ENCODE peak calls at places on chromosomes 11 and 22, in six cellular contexts. H is aorta, N is Peyer's patch, U is stomach, C is coronary artery, X is tibial nerve. E is an unnamed sample.

GRCh38 chr11:20964985-20965384 is 295.6 kb downstream of the NELL1 start:
- DNase-seq in H (no peak), N (no peak), U (no peak), C (no peak), X (no peak), E (no peak)

GRCh38 chr11:70423523-70424505 is 25.5 kb downstream of the CTTN start:
- DNase-seq in H (no peak), N (no peak), U (no peak), C (no peak), X (no peak), E (no peak)

GRCh38 chr11:75174781-75175370 is 24.0 kb downstream of the SLCO2B1 start:
- DNase-seq in H (no peak), N (no peak), U (no peak), C (no peak), X (peak), E (no peak)

GRCh38 chr22:48984639-48985038 is 843.0 kb downstream of the BRD1 start:
- DNase-seq in H (peak), N (no peak), U (no peak), C (no peak), X (no peak), E (no peak)

GRCh38 chr11:83070044-83070877 is 1.4 kb downstream of the RAB30 start:
- DNase-seq in H (no peak), N (no peak), U (no peak), C (no peak), X (no peak), E (no peak)

GRCh38 chr22:42065408-42066132 is 5.0 kb downstream of the NAGA start:
- DNase-seq in H (no peak), N (no peak), U (no peak), C (no peak), X (no peak), E (no peak)

GRCh38 chr11:129375731-129376657 is at the start of gene BARX2:
- DNase-seq in H (no peak), N (peak), U (peak), C (no peak), X (no peak), E (no peak)

GRCh38 chr11:92750794-92751193 is 218.7 kb upstream of the MTNR1B start:
- DNase-seq in H (no peak), N (no peak), U (no peak), C (no peak), X (no peak), E (no peak)

GRCh38 chr11:57903441-57904123 is 120.1 kb upstream of the OR9Q1 start:
- DNase-seq in H (no peak), N (peak), U (peak), C (no peak), X (no peak), E (no peak)

GRCh38 chr11:64040684-64041267 is 5.0 kb downstream of the FLRT1 start:
- DNase-seq in H (no peak), N (no peak), U (no peak), C (no peak), X (no peak), E (no peak)

GRCh38 chr11:26150046-26150445 is 181.9 kb upstream of the ANO3 start:
- DNase-seq in H (no peak), N (no peak), U (no peak), C (no peak), X (no peak), E (no peak)

GRCh38 chr11:72173291-72173690 is 18.6 kb upstream of the FOLR1 start:
- DNase-seq in H (no peak), N (no peak), U (no peak), C (no peak), X (no peak), E (no peak)

GRCh38 chr11:25612806-25613205 is 719.1 kb upstream of the ANO3 start:
- DNase-seq in H (no peak), N (no peak), U (no peak), C (no peak), X (no peak), E (no peak)

GRCh38 chr11:119192111-119192510 is 6.8 kb downstream of the NHERF4 start:
- DNase-seq in H (no peak), N (no peak), U (no peak), C (no peak), X (no peak), E (no peak)

GRCh38 chr11:131624526-131624925 is 254.1 kb downstream of the NTM start:
- DNase-seq in H (no peak), N (no peak), U (no peak), C (no peak), X (no peak), E (no peak)

GRCh38 chr11:19460718-19461405 is 220.1 kb upstream of the E2F8 start:
- DNase-seq in H (no peak), N (no peak), U (no peak), C (no peak), X (peak), E (no peak)

GRCh38 chr11:12552677-12553076 is 121.5 kb upstream of the TEAD1 start:
- DNase-seq in H (no peak), N (no peak), U (no peak), C (no peak), X (peak), E (no peak)

GRCh38 chr11:106961048-106961447 is 57.2 kb downstream of the GUCY1A2 start:
- DNase-seq in H (no peak), N (no peak), U (no peak), C (no peak), X (no peak), E (no peak)

GRCh38 chr11:94245121-94245520 is 59.3 kb upstream of the IZUMO1R start:
- DNase-seq in H (no peak), N (no peak), U (no peak), C (no peak), X (no peak), E (no peak)

GRCh38 chr11:116507016-116507415 is 265.8 kb downstream of the BUD13 start:
- DNase-seq in H (no peak), N (no peak), U (no peak), C (peak), X (no peak), E (no peak)

GRCh38 chr11:36130401-36130800 is 158.8 kb downstream of the COMMD9 start:
- DNase-seq in H (no peak), N (no peak), U (no peak), C (no peak), X (no peak), E (no peak)

GRCh38 chr22:46763051-46763705 is 728 bp downstream of the TBC1D22A start:
- DNase-seq in H (peak), N (peak), U (no peak), C (peak), X (peak), E (no peak)

GRCh38 chr11:129061466-129062194 is 119.0 kb upstream of the TP53AIP1 start:
- DNase-seq in H (no peak), N (no peak), U (no peak), C (no peak), X (no peak), E (no peak)

GRCh38 chr11:59857444-59858434 is 8.5 kb downstream of the TCN1 start:
- DNase-seq in H (no peak), N (no peak), U (no peak), C (no peak), X (no peak), E (no peak)

GRCh38 chr11:95989216-95989615 is 65.3 kb upstream of the MTMR2 start:
- DNase-seq in H (no peak), N (no peak), U (no peak), C (no peak), X (no peak), E (no peak)

GRCh38 chr11:95989780-95990179 is 65.9 kb upstream of the MTMR2 start:
- DNase-seq in H (no peak), N (no peak), U (no peak), C (no peak), X (no peak), E (no peak)

GRCh38 chr11:95984035-95984434 is 60.1 kb upstream of the MTMR2 start:
- DNase-seq in H (no peak), N (no peak), U (no peak), C (no peak), X (no peak), E (no peak)

GRCh38 chr11:95991101-95991500 is 67.2 kb upstream of the MTMR2 start:
- DNase-seq in H (no peak), N (no peak), U (no peak), C (no peak), X (no peak), E (no peak)

GRCh38 chr11:95985174-95985808 is 61.4 kb upstream of the MTMR2 start:
- DNase-seq in H (no peak), N (no peak), U (no peak), C (no peak), X (no peak), E (no peak)
- H3K4me3 ChIP-seq in H (no peak), N (no peak), U (no peak), C (no peak), X (no peak), E (no peak)

DNA sequence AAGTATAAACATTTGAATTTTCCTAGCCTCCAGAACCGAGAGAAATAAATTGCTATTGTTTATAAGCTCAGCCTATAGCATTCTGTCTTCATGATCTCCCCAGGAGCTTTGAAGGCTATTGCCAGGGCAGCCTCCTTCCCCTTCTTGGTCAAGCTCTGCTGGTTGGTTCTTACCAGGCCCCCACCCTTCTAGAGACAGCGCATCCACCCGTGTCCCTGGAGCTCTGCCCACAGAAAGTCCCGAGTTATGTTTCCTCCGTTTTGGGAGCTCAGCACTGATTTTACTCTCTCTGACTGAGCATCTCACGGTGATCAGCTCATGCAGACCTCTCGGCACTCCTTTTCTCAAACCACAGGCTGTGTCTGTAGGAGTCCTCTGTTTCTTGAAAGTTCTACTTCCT is 123.8 kb upstream of the SORL1-AS1 start:
- DNase-seq in H (no peak), N (no peak), U (no peak), C (no peak), X (peak), E (no peak)
- H3K27ac ChIP-seq in H (no peak), N (no peak), U (peak), C (no peak), X (no peak), E (no peak)

GRCh38 chr11:10318527-10318802 is 13.6 kb downstream of the ADM start:
- DNase-seq in H (no peak), N (peak), U (no peak), C (no peak), X (no peak), E (no peak)
- H3K4me3 ChIP-seq in H (no peak), N (no peak), U (no peak), C (no peak), X (no peak), E (no peak)

GRCh38 chr11:134468081-134468668 is 56.1 kb upstream of the B3GAT1 start:
- DNase-seq in H (peak), N (peak), U (no peak), C (no peak), X (no peak), E (no peak)

GRCh38 chr11:134468796-134469195 is 56.8 kb upstream of the B3GAT1 start:
- DNase-seq in H (no peak), N (no peak), U (peak), C (no peak), X (no peak), E (no peak)

GRCh38 chr11:134466035-134466908 is 54.2 kb upstream of the B3GAT1 start:
- DNase-seq in H (peak), N (peak), U (peak), C (no peak), X (no peak), E (no peak)

GRCh38 chr11:134464981-134465730 is 53.1 kb upstream of the B3GAT1 start:
- DNase-seq in H (peak), N (no peak), U (no peak), C (no peak), X (no peak), E (no peak)

GRCh38 chr11:134466909-134467567 is 55.0 kb upstream of the B3GAT1 start:
- DNase-seq in H (peak), N (peak), U (peak), C (no peak), X (no peak), E (no peak)
- H3K27ac ChIP-seq in H (no peak), N (peak), U (peak), C (no peak), X (no peak), E (no peak)

E was measured in iPS DF 6.9.